ENCODE peak calls at places on chromosomes 7 and 10, in seven cellular contexts. One of them, this sample, is unnamed.

GRCh38 chr7:72751978-72752377 is 76.0 kb downstream of the TYW1B start:
- DNase-seq in RWPE1: no peak
- DNase-seq in progenitor cell of endocrine pancreas: no peak
- DNase-seq in AG09319: no peak
- DNase-seq in IMR-90: no peak
- DNase-seq in heart left ventricle: no peak
- DNase-seq in endothelial cell: peak; percentile 30
- DNase-seq in this sample: no peak

GRCh38 chr7:15652776-15653290 is 33.6 kb downstream of the MEOX2 start:
- DNase-seq in RWPE1: no peak
- DNase-seq in progenitor cell of endocrine pancreas: no peak
- DNase-seq in AG09319: no peak
- DNase-seq in IMR-90: no peak
- DNase-seq in heart left ventricle: no peak
- DNase-seq in endothelial cell: no peak
- DNase-seq in this sample: no peak

GRCh38 chr7:1348096-1348835 is 111.0 kb downstream of the MICALL2 start:
- DNase-seq in RWPE1: no peak
- DNase-seq in progenitor cell of endocrine pancreas: no peak
- DNase-seq in AG09319: no peak
- DNase-seq in IMR-90: no peak
- DNase-seq in heart left ventricle: peak; percentile 9
- DNase-seq in endothelial cell: no peak
- DNase-seq in this sample: no peak

GRCh38 chr7:142753366-142753765 is 4.1 kb downstream of the PRSS1 start:
- DNase-seq in RWPE1: no peak
- DNase-seq in progenitor cell of endocrine pancreas: no peak
- DNase-seq in AG09319: no peak
- DNase-seq in IMR-90: no peak
- DNase-seq in heart left ventricle: no peak
- DNase-seq in endothelial cell: no peak
- DNase-seq in this sample: no peak

GRCh38 chr7:131642429-131642828 is 86.0 kb upstream of the PODXL start:
- DNase-seq in RWPE1: no peak
- DNase-seq in progenitor cell of endocrine pancreas: no peak
- DNase-seq in AG09319: no peak
- DNase-seq in IMR-90: no peak
- DNase-seq in heart left ventricle: no peak
- DNase-seq in endothelial cell: no peak
- DNase-seq in this sample: no peak

GRCh38 chr10:14487511-14487909 is 156.8 kb upstream of the FRMD4A start:
- DNase-seq in RWPE1: no peak
- DNase-seq in progenitor cell of endocrine pancreas: no peak
- DNase-seq in AG09319: no peak
- DNase-seq in IMR-90: peak; percentile 84
- DNase-seq in heart left ventricle: no peak
- DNase-seq in endothelial cell: no peak
- DNase-seq in this sample: no peak

GRCh38 chr7:159112136-159113011 is 32.3 kb downstream of the VIPR2 start:
- DNase-seq in RWPE1: no peak
- DNase-seq in progenitor cell of endocrine pancreas: no peak
- DNase-seq in AG09319: no peak
- DNase-seq in IMR-90: no peak
- DNase-seq in heart left ventricle: peak; percentile 25
- DNase-seq in endothelial cell: no peak
- DNase-seq in this sample: no peak

GRCh38 chr7:29548823-29549222 is 14.8 kb upstream of the PRR15 start:
- DNase-seq in RWPE1: no peak
- DNase-seq in progenitor cell of endocrine pancreas: no peak
- DNase-seq in AG09319: no peak
- DNase-seq in IMR-90: no peak
- DNase-seq in heart left ventricle: no peak
- DNase-seq in endothelial cell: no peak
- DNase-seq in this sample: no peak

GRCh38 chr10:113572520-113573290 is 19.9 kb downstream of the HABP2 start:
- DNase-seq in RWPE1: no peak
- DNase-seq in progenitor cell of endocrine pancreas: no peak
- DNase-seq in AG09319: no peak
- DNase-seq in IMR-90: no peak
- DNase-seq in heart left ventricle: no peak
- DNase-seq in endothelial cell: no peak
- DNase-seq in this sample: no peak

GRCh38 chr7:127348247-127348631 is 44.3 kb downstream of the ZNF800 start:
- DNase-seq in RWPE1: no peak
- DNase-seq in progenitor cell of endocrine pancreas: no peak
- DNase-seq in AG09319: no peak
- DNase-seq in IMR-90: no peak
- DNase-seq in heart left ventricle: no peak
- DNase-seq in endothelial cell: no peak
- DNase-seq in this sample: no peak

GRCh38 chr7:98998821-98999725 is 120.7 kb downstream of the TRRAP start:
- DNase-seq in RWPE1: no peak
- DNase-seq in progenitor cell of endocrine pancreas: no peak
- DNase-seq in AG09319: no peak
- DNase-seq in IMR-90: no peak
- DNase-seq in heart left ventricle: no peak
- DNase-seq in endothelial cell: no peak
- DNase-seq in this sample: no peak

GRCh38 chr7:150397376-150398107 is 18.4 kb downstream of the ZNF775 start:
- DNase-seq in RWPE1: no peak
- DNase-seq in progenitor cell of endocrine pancreas: no peak
- DNase-seq in AG09319: no peak
- DNase-seq in IMR-90: no peak
- DNase-seq in heart left ventricle: no peak
- DNase-seq in endothelial cell: no peak
- DNase-seq in this sample: no peak

GRCh38 chr10:128463991-128464755 is 337.9 kb upstream of the MKI67 start:
- DNase-seq in RWPE1: no peak
- DNase-seq in progenitor cell of endocrine pancreas: peak; percentile 65
- DNase-seq in AG09319: no peak
- DNase-seq in IMR-90: peak; percentile 63
- DNase-seq in heart left ventricle: no peak
- DNase-seq in endothelial cell: peak; percentile 64
- DNase-seq in this sample: no peak

GRCh38 chr7:97868788-97869187 is 3.4 kb downstream of the ASNS start:
- DNase-seq in RWPE1: no peak
- DNase-seq in progenitor cell of endocrine pancreas: no peak
- DNase-seq in AG09319: no peak
- DNase-seq in IMR-90: no peak
- DNase-seq in heart left ventricle: no peak
- DNase-seq in endothelial cell: no peak
- DNase-seq in this sample: no peak

GRCh38 chr10:125085281-125085680 is 75.1 kb downstream of the CTBP2 start:
- DNase-seq in RWPE1: no peak
- DNase-seq in progenitor cell of endocrine pancreas: no peak
- DNase-seq in AG09319: no peak
- DNase-seq in IMR-90: no peak
- DNase-seq in heart left ventricle: no peak
- DNase-seq in endothelial cell: no peak
- DNase-seq in this sample: no peak

GRCh38 chr7:122532406-122533269 is 166.3 kb downstream of the RNF133 start:
- DNase-seq in RWPE1: peak; percentile 9
- DNase-seq in progenitor cell of endocrine pancreas: no peak
- DNase-seq in AG09319: no peak
- DNase-seq in IMR-90: peak; percentile 5
- DNase-seq in heart left ventricle: no peak
- DNase-seq in endothelial cell: no peak
- DNase-seq in this sample: no peak

GRCh38 chr7:157515342-157516041 is 178.7 kb downstream of the DNAJB6 start:
- DNase-seq in RWPE1: no peak
- DNase-seq in progenitor cell of endocrine pancreas: no peak
- DNase-seq in AG09319: no peak
- DNase-seq in IMR-90: no peak
- DNase-seq in heart left ventricle: no peak
- DNase-seq in endothelial cell: no peak
- DNase-seq in this sample: no peak

GRCh38 chr10:124185074-124185473 is 91.7 kb upstream of the CHST15 start:
- DNase-seq in RWPE1: peak; percentile 88
- DNase-seq in progenitor cell of endocrine pancreas: no peak
- DNase-seq in AG09319: no peak
- DNase-seq in IMR-90: no peak
- DNase-seq in heart left ventricle: no peak
- DNase-seq in endothelial cell: no peak
- DNase-seq in this sample: no peak

GRCh38 chr10:132430861-132431271 is 33.9 kb downstream of the PWWP2B start:
- DNase-seq in RWPE1: no peak
- DNase-seq in progenitor cell of endocrine pancreas: no peak
- DNase-seq in AG09319: no peak
- DNase-seq in IMR-90: no peak
- DNase-seq in heart left ventricle: no peak
- DNase-seq in endothelial cell: no peak
- DNase-seq in this sample: no peak

GRCh38 chr7:22633954-22634474 is 93.0 kb upstream of the IL6 start:
- DNase-seq in RWPE1: no peak
- DNase-seq in progenitor cell of endocrine pancreas: no peak
- DNase-seq in AG09319: no peak
- DNase-seq in IMR-90: no peak
- DNase-seq in heart left ventricle: no peak
- DNase-seq in endothelial cell: no peak
- DNase-seq in this sample: no peak

GRCh38 chr10:118965636-118966035 is 63.9 kb upstream of the NANOS1 start:
- DNase-seq in RWPE1: no peak
- DNase-seq in progenitor cell of endocrine pancreas: no peak
- DNase-seq in AG09319: no peak
- DNase-seq in IMR-90: no peak
- DNase-seq in heart left ventricle: no peak
- DNase-seq in endothelial cell: no peak
- DNase-seq in this sample: no peak

GRCh38 chr10:69092959-69093850 is 5.3 kb downstream of the SRGN start:
- DNase-seq in RWPE1: peak; percentile 78
- DNase-seq in progenitor cell of endocrine pancreas: peak; percentile 43
- DNase-seq in AG09319: peak; percentile 65
- DNase-seq in IMR-90: peak; percentile 89
- DNase-seq in heart left ventricle: peak; percentile 83
- DNase-seq in endothelial cell: peak; percentile 75
- DNase-seq in this sample: peak; percentile 88

GRCh38 chr10:34348917-34349509 is 466.1 kb downstream of the PARD3 start:
- DNase-seq in RWPE1: no peak
- DNase-seq in progenitor cell of endocrine pancreas: no peak
- DNase-seq in AG09319: no peak
- DNase-seq in IMR-90: no peak
- DNase-seq in heart left ventricle: no peak
- DNase-seq in endothelial cell: no peak
- DNase-seq in this sample: no peak

GRCh38 chr7:73560035-73560835 is 2.7 kb upstream of the BCL7B start:
- DNase-seq in RWPE1: peak; percentile 47
- DNase-seq in progenitor cell of endocrine pancreas: no peak
- DNase-seq in AG09319: peak; percentile 60
- DNase-seq in IMR-90: peak; percentile 91
- DNase-seq in heart left ventricle: no peak
- DNase-seq in endothelial cell: no peak
- DNase-seq in this sample: no peak

GRCh38 chr7:66043681-66044497 is 31.7 kb upstream of the ASL start:
- DNase-seq in RWPE1: no peak
- DNase-seq in progenitor cell of endocrine pancreas: no peak
- DNase-seq in AG09319: no peak
- DNase-seq in IMR-90: no peak
- DNase-seq in heart left ventricle: peak; percentile 68
- DNase-seq in endothelial cell: peak; percentile 41
- DNase-seq in this sample: peak; percentile 64

GRCh38 chr10:33157108-33157507 is 177.4 kb downstream of the NRP1 start:
- DNase-seq in RWPE1: peak; percentile 21
- DNase-seq in progenitor cell of endocrine pancreas: no peak
- DNase-seq in AG09319: no peak
- DNase-seq in IMR-90: peak; percentile 68
- DNase-seq in heart left ventricle: no peak
- DNase-seq in endothelial cell: no peak
- DNase-seq in this sample: no peak

GRCh38 chr7:113677811-113678210 is 241.0 kb downstream of the PPP1R3A start:
- DNase-seq in RWPE1: no peak
- DNase-seq in progenitor cell of endocrine pancreas: no peak
- DNase-seq in AG09319: no peak
- DNase-seq in IMR-90: no peak
- DNase-seq in heart left ventricle: no peak
- DNase-seq in endothelial cell: no peak
- DNase-seq in this sample: no peak

GRCh38 chr10:110190170-110190569 is 17.2 kb upstream of the MXI1 start:
- DNase-seq in RWPE1: no peak
- DNase-seq in progenitor cell of endocrine pancreas: no peak
- DNase-seq in AG09319: no peak
- DNase-seq in IMR-90: no peak
- DNase-seq in heart left ventricle: no peak
- DNase-seq in endothelial cell: no peak
- DNase-seq in this sample: no peak

GRCh38 chr10:110192552-110192951 is 14.9 kb upstream of the MXI1 start:
- DNase-seq in RWPE1: no peak
- DNase-seq in progenitor cell of endocrine pancreas: no peak
- DNase-seq in AG09319: no peak
- DNase-seq in IMR-90: no peak
- DNase-seq in heart left ventricle: no peak
- DNase-seq in endothelial cell: no peak
- DNase-seq in this sample: no peak
- TF ChIP-seq CTCF in RWPE1: no peak
- TF ChIP-seq CTCF in progenitor cell of endocrine pancreas: no peak
- TF ChIP-seq CTCF in AG09319: no peak
- TF ChIP-seq CTCF in IMR-90: no peak
- TF ChIP-seq CTCF in heart left ventricle: no peak
- TF ChIP-seq CTCF in endothelial cell: no peak
- TF ChIP-seq CTCF in this sample: peak; percentile 27

GRCh38 chr10:48701139-48701901 is 16.6 kb downstream of the WDFY4 start:
- DNase-seq in RWPE1: no peak
- DNase-seq in progenitor cell of endocrine pancreas: no peak
- DNase-seq in AG09319: no peak
- DNase-seq in IMR-90: no peak
- DNase-seq in heart left ventricle: no peak
- DNase-seq in endothelial cell: no peak
- DNase-seq in this sample: no peak
- TF ChIP-seq CTCF in RWPE1: no peak
- TF ChIP-seq CTCF in progenitor cell of endocrine pancreas: no peak
- TF ChIP-seq CTCF in AG09319: no peak
- TF ChIP-seq CTCF in IMR-90: no peak
- TF ChIP-seq CTCF in heart left ventricle: no peak
- TF ChIP-seq CTCF in endothelial cell: no peak
- TF ChIP-seq CTCF in this sample: no peak

GRCh38 chr10:58588673-58589265 is 76.1 kb downstream of the BICC1 start:
- DNase-seq in RWPE1: peak; percentile 40
- DNase-seq in progenitor cell of endocrine pancreas: peak; percentile 13
- DNase-seq in AG09319: no peak
- DNase-seq in IMR-90: no peak
- DNase-seq in heart left ventricle: peak; percentile 24
- DNase-seq in endothelial cell: peak; percentile 8
- DNase-seq in this sample: peak; percentile 21
- TF ChIP-seq CTCF in RWPE1: no peak
- TF ChIP-seq CTCF in progenitor cell of endocrine pancreas: peak; percentile 35
- TF ChIP-seq CTCF in AG09319: peak; percentile 14
- TF ChIP-seq CTCF in IMR-90: no peak
- TF ChIP-seq CTCF in heart left ventricle: no peak
- TF ChIP-seq CTCF in endothelial cell: no peak
- TF ChIP-seq CTCF in this sample: peak; percentile 26

GRCh38 chr10:130686680-130687300 is 550.6 kb downstream of the GLRX3 start:
- DNase-seq in RWPE1: peak; percentile 26
- DNase-seq in progenitor cell of endocrine pancreas: no peak
- DNase-seq in AG09319: no peak
- DNase-seq in IMR-90: no peak
- DNase-seq in heart left ventricle: no peak
- DNase-seq in endothelial cell: no peak
- DNase-seq in this sample: no peak
- TF ChIP-seq CTCF in RWPE1: no peak
- TF ChIP-seq CTCF in progenitor cell of endocrine pancreas: peak; percentile 71
- TF ChIP-seq CTCF in AG09319: no peak
- TF ChIP-seq CTCF in IMR-90: no peak
- TF ChIP-seq CTCF in heart left ventricle: peak; percentile 25
- TF ChIP-seq CTCF in endothelial cell: no peak
- TF ChIP-seq CTCF in this sample: no peak